ENCODE peak calls at places on chromosomes 11 and 22, in nine cellular contexts. C is GDM1; K is left ventricle myocardium inferior; Z is activated gamma-delta T cell treated with anti-CD3 and anti-CD28 coated beads, Interleukin-2, amount 50 U/mL, for 16 hours; R is uterus; X is DMS79; V is germinal center; I is amniotic stem cell; J is posterior cingulate gyrus. O is an unnamed sample.

GRCh38 chr11:83948205-83948604 is 662.0 kb upstream of the CCDC90B start:
- DNase-seq in C (no peak), R (no peak), X (no peak), K (no peak), J (no peak), Z (no peak), V (no peak), I (no peak), O (no peak)

GRCh38 chr11:115924744-115925567 is 420.7 kb upstream of the CADM1 start:
- DNase-seq in R (no peak), J (no peak), C (no peak), X (no peak), I (no peak), Z (no peak), K (no peak), V (no peak), O (no peak)

GRCh38 chr11:66315921-66316811 is 678 bp downstream of the CD248 start:
- DNase-seq in K (no peak), J (no peak), V (no peak), R (peak), C (no peak), Z (no peak), I (no peak), X (no peak), O (no peak)

GRCh38 chr22:38298312-38299000 is 18.8 kb downstream of the CSNK1E start:
- DNase-seq in Z (no peak), V (peak), X (no peak), K (no peak), J (no peak), R (no peak), C (no peak), I (no peak), O (no peak)

GRCh38 chr11:109695696-109696095 is 273.7 kb downstream of the C11orf87 start:
- DNase-seq in Z (no peak), K (no peak), C (no peak), J (no peak), I (no peak), R (no peak), V (no peak), X (no peak), O (no peak)

GRCh38 chr11:107857550-107858216 is 904 bp downstream of the SLC35F2 start:
- DNase-seq in X (peak), Z (no peak), K (no peak), I (no peak), C (no peak), V (no peak), J (no peak), R (no peak), O (no peak)

GRCh38 chr11:117649656-117650055 is 147.4 kb downstream of the DSCAML1 start:
- DNase-seq in C (no peak), R (no peak), K (no peak), J (no peak), I (no peak), X (no peak), Z (no peak), V (no peak), O (no peak)

GRCh38 chr11:10584071-10584501 is 15.6 kb upstream of the LYVE1 start:
- DNase-seq in K (no peak), Z (no peak), V (no peak), I (no peak), X (no peak), C (peak), R (peak), J (no peak), O (no peak)

GRCh38 chr11:64360403-64360980 is 1.5 kb downstream of the RPS6KA4 start:
- DNase-seq in Z (no peak), J (no peak), K (no peak), I (no peak), X (peak), R (no peak), V (no peak), C (peak), O (no peak)

GRCh38 chr11:130068986-130069683 is 559 bp upstream of the APLP2 start:
- DNase-seq in I (peak), Z (peak), X (peak), R (peak), C (no peak), J (peak), K (peak), V (peak), O (no peak)

GRCh38 chr11:46055371-46055770 is 65.9 kb downstream of the PHF21A start:
- DNase-seq in X (no peak), J (no peak), R (no peak), I (no peak), V (no peak), K (no peak), Z (no peak), C (no peak), O (no peak)

GRCh38 chr11:1197886-1198765 is 24.7 kb upstream of the MUC5B start:
- DNase-seq in V (no peak), K (peak), I (no peak), R (peak), X (no peak), C (no peak), J (no peak), Z (no peak), O (peak)

GRCh38 chr11:85805387-85805786 is 5.6 kb downstream of the SYTL2 start:
- DNase-seq in J (no peak), X (no peak), I (no peak), K (no peak), V (no peak), Z (no peak), C (no peak), R (no peak), O (no peak)

GRCh38 chr11:95827661-95828060 is 37.4 kb downstream of the CEP57 start:
- DNase-seq in C (no peak), V (no peak), Z (no peak), R (no peak), J (no peak), I (no peak), X (no peak), K (no peak), O (no peak)

GRCh38 chr11:35166369-35167360 is 27.7 kb downstream of the CD44 start:
- DNase-seq in R (no peak), C (no peak), K (no peak), Z (no peak), X (no peak), V (no peak), I (peak), J (peak), O (no peak)

GRCh38 chr11:62125881-62126280 is 2.1 kb downstream of the INCENP start:
- DNase-seq in V (no peak), K (no peak), X (peak), I (no peak), R (no peak), C (no peak), J (peak), Z (no peak), O (no peak)

GRCh38 chr11:70669281-70669680 is 271.0 kb downstream of the CTTN start:
- DNase-seq in J (no peak), C (no peak), K (no peak), R (no peak), X (no peak), Z (no peak), I (no peak), V (no peak), O (no peak)

GRCh38 chr11:86692317-86692716 is 19.9 kb upstream of the ME3 start:
- DNase-seq in C (no peak), I (no peak), K (no peak), R (no peak), J (no peak), Z (no peak), V (no peak), X (no peak), O (no peak)

GRCh38 chr11:2219318-2220017 is 47.9 kb upstream of the TH start:
- DNase-seq in V (no peak), K (no peak), Z (no peak), I (no peak), C (no peak), X (no peak), J (no peak), R (no peak), O (no peak)

GRCh38 chr22:50247748-50248147 is 2.9 kb upstream of the TUBGCP6 start:
- DNase-seq in J (no peak), X (no peak), K (no peak), V (peak), R (no peak), I (no peak), C (no peak), Z (no peak), O (no peak)

GRCh38 chr11:88280673-88281316 is 56.7 kb downstream of the CTSC start:
- DNase-seq in Z (no peak), R (no peak), K (no peak), I (no peak), X (no peak), V (no peak), C (no peak), J (no peak), O (no peak)

GRCh38 chr22:31937328-31937727 is 7.0 kb upstream of the YWHAH start:
- DNase-seq in R (no peak), C (no peak), J (no peak), X (no peak), Z (no peak), V (no peak), I (no peak), K (no peak), O (no peak)

GRCh38 chr22:19811811-19812771 is 42.6 kb downstream of the GNB1L start:
- DNase-seq in C (no peak), R (no peak), J (peak), K (no peak), I (no peak), Z (no peak), X (no peak), V (no peak), O (peak)

GRCh38 chr22:22955276-22955798 is 67.7 kb downstream of the IGLL5 start:
- DNase-seq in Z (no peak), R (no peak), I (no peak), V (no peak), J (no peak), X (no peak), K (no peak), C (no peak), O (no peak)

GRCh38 chr11:85187992-85188391 is 439.2 kb downstream of the DLG2 start:
- DNase-seq in K (no peak), Z (no peak), C (no peak), I (no peak), J (no peak), V (no peak), X (no peak), R (no peak), O (no peak)

GRCh38 chr11:33933607-33934006 is 41.7 kb upstream of the LMO2 start:
- DNase-seq in R (no peak), X (no peak), K (no peak), I (no peak), C (no peak), Z (no peak), V (no peak), J (no peak), O (no peak)

GRCh38 chr11:11141019-11141418 is 212.0 kb downstream of the CSNK2A3 start:
- DNase-seq in I (no peak), C (no peak), J (no peak), R (no peak), V (no peak), X (no peak), K (no peak), Z (no peak), O (no peak)

GRCh38 chr22:48661984-48662383 is 1165.7 kb downstream of the BRD1 start:
- DNase-seq in V (no peak), Z (no peak), K (no peak), R (no peak), J (no peak), I (no peak), C (no peak), X (no peak), O (no peak)

GRCh38 chr11:11842426-11843008 is 745 bp downstream of the USP47 start:
- DNase-seq in Z (peak), X (peak), C (peak), J (peak), R (no peak), I (peak), V (peak), K (peak), O (peak)

GRCh38 chr22:19755722-19756287 is 4.8 kb upstream of the TBX1 start:
- DNase-seq in X (no peak), K (no peak), Z (no peak), J (no peak), C (no peak), R (no peak), I (no peak), V (no peak), O (no peak)

GRCh38 chr11:32279672-32280071 is 155.7 kb downstream of the WT1 start:
- DNase-seq in R (no peak), I (no peak), J (no peak), V (no peak), X (no peak), Z (no peak), K (no peak), C (no peak), O (no peak)